ENCODE peak calls at places on chromosomes 3 and 15, in ten cellular contexts. One of them, this sample, is unnamed.
A peak's percentile ranks its signal among the peaks of the same experiment; 100 is the strongest.

GRCh38 chr3:60746043-60746638 is 505.1 kb downstream of the FHIT start:
- DNase-seq in neural progenitor cell: no peak
- DNase-seq in right lobe of liver: no peak
- DNase-seq in lower leg skin: no peak
- DNase-seq in cardiac muscle cell: no peak
- DNase-seq in AG09309: no peak
- DNase-seq in GM23338: no peak
- DNase-seq in breast epithelium: no peak
- DNase-seq in IMR-90: no peak
- DNase-seq in foreskin fibroblast: no peak
- DNase-seq in this sample: no peak

GRCh38 chr15:89105147-89105546 is 16.9 kb downstream of the ABHD2 start:
- DNase-seq in neural progenitor cell: no peak
- DNase-seq in right lobe of liver: no peak
- DNase-seq in lower leg skin: no peak
- DNase-seq in cardiac muscle cell: peak; percentile 95
- DNase-seq in AG09309: peak; percentile 91
- DNase-seq in GM23338: no peak
- DNase-seq in breast epithelium: no peak
- DNase-seq in IMR-90: peak; percentile 99
- DNase-seq in foreskin fibroblast: peak; percentile 96
- DNase-seq in this sample: no peak

GRCh38 chr15:51097553-51098330 is 3.0 kb upstream of the TNFAIP8L3 start:
- DNase-seq in neural progenitor cell: no peak
- DNase-seq in right lobe of liver: no peak
- DNase-seq in lower leg skin: no peak
- DNase-seq in cardiac muscle cell: peak; percentile 61
- DNase-seq in AG09309: no peak
- DNase-seq in GM23338: no peak
- DNase-seq in breast epithelium: no peak
- DNase-seq in IMR-90: peak; percentile 63
- DNase-seq in foreskin fibroblast: peak; percentile 72
- DNase-seq in this sample: no peak

GRCh38 chr15:100154338-100154737 is 187.4 kb downstream of the ADAMTS17 start:
- DNase-seq in neural progenitor cell: no peak
- DNase-seq in right lobe of liver: no peak
- DNase-seq in lower leg skin: peak; percentile 36
- DNase-seq in cardiac muscle cell: no peak
- DNase-seq in AG09309: no peak
- DNase-seq in GM23338: no peak
- DNase-seq in breast epithelium: no peak
- DNase-seq in IMR-90: no peak
- DNase-seq in foreskin fibroblast: no peak
- DNase-seq in this sample: no peak

GRCh38 chr3:148146947-148147346 is 550.8 kb upstream of the AGTR1 start:
- DNase-seq in neural progenitor cell: no peak
- DNase-seq in right lobe of liver: no peak
- DNase-seq in lower leg skin: no peak
- DNase-seq in cardiac muscle cell: peak; percentile 83
- DNase-seq in AG09309: peak; percentile 55
- DNase-seq in GM23338: no peak
- DNase-seq in breast epithelium: no peak
- DNase-seq in IMR-90: peak; percentile 53
- DNase-seq in foreskin fibroblast: peak; percentile 85
- DNase-seq in this sample: no peak

GRCh38 chr3:42702066-42702951 is at the start of gene HHATL:
- DNase-seq in neural progenitor cell: no peak
- DNase-seq in right lobe of liver: no peak
- DNase-seq in lower leg skin: peak; percentile 86
- DNase-seq in cardiac muscle cell: no peak
- DNase-seq in AG09309: no peak
- DNase-seq in GM23338: no peak
- DNase-seq in breast epithelium: peak; percentile 41
- DNase-seq in IMR-90: no peak
- DNase-seq in foreskin fibroblast: no peak
- DNase-seq in this sample: no peak

GRCh38 chr3:116969646-116970045 is 260.1 kb downstream of the TUSC7 start:
- DNase-seq in neural progenitor cell: no peak
- DNase-seq in right lobe of liver: no peak
- DNase-seq in lower leg skin: no peak
- DNase-seq in cardiac muscle cell: no peak
- DNase-seq in AG09309: no peak
- DNase-seq in GM23338: no peak
- DNase-seq in breast epithelium: no peak
- DNase-seq in IMR-90: no peak
- DNase-seq in foreskin fibroblast: no peak
- DNase-seq in this sample: no peak

GRCh38 chr15:63211549-63211948 is 22.1 kb downstream of the RAB8B start:
- DNase-seq in neural progenitor cell: no peak
- DNase-seq in right lobe of liver: no peak
- DNase-seq in lower leg skin: no peak
- DNase-seq in cardiac muscle cell: no peak
- DNase-seq in AG09309: no peak
- DNase-seq in GM23338: no peak
- DNase-seq in breast epithelium: no peak
- DNase-seq in IMR-90: no peak
- DNase-seq in foreskin fibroblast: no peak
- DNase-seq in this sample: no peak

GRCh38 chr3:117756580-117756979 is 1047.0 kb downstream of the TUSC7 start:
- DNase-seq in neural progenitor cell: peak; percentile 29
- DNase-seq in right lobe of liver: no peak
- DNase-seq in lower leg skin: no peak
- DNase-seq in cardiac muscle cell: no peak
- DNase-seq in AG09309: no peak
- DNase-seq in GM23338: peak; percentile 33
- DNase-seq in breast epithelium: no peak
- DNase-seq in IMR-90: peak; percentile 15
- DNase-seq in foreskin fibroblast: peak; percentile 38
- DNase-seq in this sample: no peak

GRCh38 chr3:122058294-122058693 is 3.1 kb downstream of the CD86 start:
- DNase-seq in neural progenitor cell: no peak
- DNase-seq in right lobe of liver: no peak
- DNase-seq in lower leg skin: no peak
- DNase-seq in cardiac muscle cell: no peak
- DNase-seq in AG09309: no peak
- DNase-seq in GM23338: no peak
- DNase-seq in breast epithelium: no peak
- DNase-seq in IMR-90: no peak
- DNase-seq in foreskin fibroblast: no peak
- DNase-seq in this sample: no peak

GRCh38 chr3:33758278-33758677 is 40.2 kb upstream of the PDCD6IP start:
- DNase-seq in neural progenitor cell: no peak
- DNase-seq in right lobe of liver: no peak
- DNase-seq in lower leg skin: no peak
- DNase-seq in cardiac muscle cell: no peak
- DNase-seq in AG09309: no peak
- DNase-seq in GM23338: no peak
- DNase-seq in breast epithelium: no peak
- DNase-seq in IMR-90: no peak
- DNase-seq in foreskin fibroblast: no peak
- DNase-seq in this sample: no peak

GRCh38 chr15:20348900-20349773 is 192.5 kb downstream of the GOLGA6L6 start:
- DNase-seq in neural progenitor cell: no peak
- DNase-seq in right lobe of liver: no peak
- DNase-seq in lower leg skin: peak; percentile 85
- DNase-seq in cardiac muscle cell: no peak
- DNase-seq in AG09309: no peak
- DNase-seq in GM23338: no peak
- DNase-seq in breast epithelium: peak; percentile 53
- DNase-seq in IMR-90: no peak
- DNase-seq in foreskin fibroblast: no peak
- DNase-seq in this sample: no peak

GRCh38 chr15:93037341-93038063 is 51.5 kb downstream of the RGMA start:
- DNase-seq in neural progenitor cell: peak; percentile 46
- DNase-seq in right lobe of liver: no peak
- DNase-seq in lower leg skin: peak; percentile 87
- DNase-seq in cardiac muscle cell: peak; percentile 55
- DNase-seq in AG09309: no peak
- DNase-seq in GM23338: no peak
- DNase-seq in breast epithelium: peak; percentile 51
- DNase-seq in IMR-90: no peak
- DNase-seq in foreskin fibroblast: peak; percentile 74
- DNase-seq in this sample: peak; percentile 67

DNA sequence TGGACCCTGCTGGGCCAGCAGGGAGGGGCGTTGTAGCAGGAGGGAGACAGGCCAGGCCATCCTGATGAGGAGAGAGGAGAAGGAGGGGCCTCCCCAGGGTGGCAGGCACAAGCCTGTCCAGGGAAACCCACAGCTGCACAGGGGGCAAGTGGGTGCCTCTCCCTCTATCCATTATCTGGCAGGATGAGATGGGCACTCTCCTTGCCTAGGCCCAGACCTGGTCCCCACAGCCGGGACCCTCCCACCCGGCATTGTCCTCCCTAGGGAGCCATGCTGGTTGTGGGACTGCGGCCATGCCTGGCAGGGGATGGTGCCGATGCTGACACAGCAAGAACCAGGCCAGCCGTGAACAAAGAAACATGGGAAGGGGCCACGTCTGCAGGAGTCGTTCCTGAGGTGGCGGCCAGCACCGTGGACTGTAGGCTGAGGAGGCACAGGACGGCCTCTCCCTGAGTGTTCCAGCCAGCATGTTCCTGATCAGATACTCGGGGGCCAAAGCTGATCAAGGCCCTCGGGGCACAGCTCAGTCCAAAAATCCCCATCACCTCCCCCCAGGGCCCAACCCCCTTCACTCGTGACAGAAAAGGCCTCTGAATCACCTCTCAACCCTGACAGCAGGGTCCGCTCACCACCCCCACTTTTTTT is 19.2 kb upstream of the CYP11A1 start:
- DNase-seq in neural progenitor cell: no peak
- DNase-seq in right lobe of liver: no peak
- DNase-seq in lower leg skin: no peak
- DNase-seq in cardiac muscle cell: no peak
- DNase-seq in AG09309: no peak
- DNase-seq in GM23338: no peak
- DNase-seq in breast epithelium: no peak
- DNase-seq in IMR-90: no peak
- DNase-seq in foreskin fibroblast: no peak
- DNase-seq in this sample: no peak
- TF ChIP-seq CTCF in neural progenitor cell: no peak
- TF ChIP-seq CTCF in right lobe of liver: no peak
- TF ChIP-seq CTCF in lower leg skin: no peak
- TF ChIP-seq CTCF in cardiac muscle cell: no peak
- TF ChIP-seq CTCF in AG09309: no peak
- TF ChIP-seq CTCF in GM23338: no peak
- TF ChIP-seq CTCF in breast epithelium: no peak
- TF ChIP-seq CTCF in IMR-90: no peak
- TF ChIP-seq CTCF in foreskin fibroblast: no peak
- TF ChIP-seq CTCF in this sample: no peak

DNA sequence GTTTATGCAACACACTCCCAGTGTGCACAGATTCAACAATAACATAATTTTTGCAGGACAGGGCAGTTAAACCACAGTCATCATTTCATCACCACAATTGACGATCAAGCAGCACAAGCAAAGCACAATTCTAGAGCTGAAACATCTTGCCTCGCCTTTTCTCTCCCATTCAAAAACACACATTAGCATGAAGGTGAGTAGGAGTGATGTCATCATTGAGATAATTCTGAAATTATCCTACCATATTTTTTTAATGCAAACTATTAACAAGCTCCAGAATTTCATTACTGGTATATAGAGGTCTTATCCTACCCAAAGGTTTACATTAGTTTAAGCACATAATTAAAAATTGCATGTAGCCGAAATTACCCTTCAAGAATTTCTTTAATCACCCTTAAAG is 3.5 kb downstream of the IGDCC3 start:
- DNase-seq in neural progenitor cell: no peak
- DNase-seq in right lobe of liver: no peak
- DNase-seq in lower leg skin: no peak
- DNase-seq in cardiac muscle cell: no peak
- DNase-seq in AG09309: no peak
- DNase-seq in GM23338: no peak
- DNase-seq in breast epithelium: no peak
- DNase-seq in IMR-90: no peak
- DNase-seq in foreskin fibroblast: no peak
- DNase-seq in this sample: no peak
- H3K4me3 ChIP-seq in neural progenitor cell: no peak overlapping the region
- H3K4me3 ChIP-seq in right lobe of liver: no peak overlapping the region
- H3K4me3 ChIP-seq in lower leg skin: no peak overlapping the region
- H3K4me3 ChIP-seq in cardiac muscle cell: no peak overlapping the region
- H3K4me3 ChIP-seq in AG09309: no peak overlapping the region
- H3K4me3 ChIP-seq in GM23338: no peak overlapping the region
- H3K4me3 ChIP-seq in breast epithelium: no peak overlapping the region
- H3K4me3 ChIP-seq in IMR-90: no peak overlapping the region
- H3K4me3 ChIP-seq in foreskin fibroblast: no peak overlapping the region
- H3K4me3 ChIP-seq in this sample: no peak overlapping the region

DNA sequence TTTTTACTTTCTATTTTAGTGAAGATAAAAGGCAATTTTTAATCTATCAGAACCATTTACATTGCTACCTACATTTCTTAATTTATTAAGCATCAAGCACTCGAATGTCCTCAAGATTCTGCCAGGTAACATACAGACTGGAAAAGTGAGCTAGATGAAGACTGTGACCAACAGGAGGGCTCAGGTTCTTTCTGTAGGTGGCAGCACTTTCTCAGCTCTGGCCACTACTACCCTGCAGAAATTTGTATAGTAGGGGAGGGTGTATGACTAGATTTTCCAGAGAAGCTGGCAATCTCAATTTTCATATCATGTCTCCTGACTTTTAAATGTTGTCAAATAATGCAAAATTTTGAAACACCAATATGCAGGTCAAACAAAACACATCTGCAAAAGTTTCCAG is 165.0 kb upstream of the SUCLG2 start:
- DNase-seq in neural progenitor cell: peak; percentile 33
- DNase-seq in right lobe of liver: no peak
- DNase-seq in lower leg skin: no peak
- DNase-seq in cardiac muscle cell: no peak
- DNase-seq in AG09309: no peak
- DNase-seq in GM23338: peak; percentile 54
- DNase-seq in breast epithelium: no peak
- DNase-seq in IMR-90: no peak
- DNase-seq in foreskin fibroblast: no peak
- DNase-seq in this sample: no peak
- TF ChIP-seq CTCF in neural progenitor cell: peak; percentile 61
- TF ChIP-seq CTCF in right lobe of liver: peak; percentile 71
- TF ChIP-seq CTCF in lower leg skin: no peak
- TF ChIP-seq CTCF in cardiac muscle cell: no peak
- TF ChIP-seq CTCF in AG09309: no peak
- TF ChIP-seq CTCF in GM23338: peak; percentile 64
- TF ChIP-seq CTCF in breast epithelium: no peak
- TF ChIP-seq CTCF in IMR-90: no peak
- TF ChIP-seq CTCF in foreskin fibroblast: no peak
- TF ChIP-seq CTCF in this sample: no peak

GRCh38 chr15:29774900-29775299 is 47.4 kb downstream of the TJP1 start:
- DNase-seq in neural progenitor cell: no peak
- DNase-seq in right lobe of liver: no peak
- DNase-seq in lower leg skin: no peak
- DNase-seq in cardiac muscle cell: peak; percentile 57
- DNase-seq in AG09309: peak; percentile 61
- DNase-seq in GM23338: no peak
- DNase-seq in breast epithelium: no peak
- DNase-seq in IMR-90: peak; percentile 86
- DNase-seq in foreskin fibroblast: peak; percentile 76
- DNase-seq in this sample: no peak
- H3K4me3 ChIP-seq in neural progenitor cell: no peak overlapping the region
- H3K4me3 ChIP-seq in right lobe of liver: no peak overlapping the region
- H3K4me3 ChIP-seq in lower leg skin: no peak overlapping the region
- H3K4me3 ChIP-seq in cardiac muscle cell: no peak overlapping the region
- H3K4me3 ChIP-seq in AG09309: no peak overlapping the region
- H3K4me3 ChIP-seq in GM23338: no peak overlapping the region
- H3K4me3 ChIP-seq in breast epithelium: no peak overlapping the region
- H3K4me3 ChIP-seq in IMR-90: no peak overlapping the region
- H3K4me3 ChIP-seq in foreskin fibroblast: no peak overlapping the region
- H3K4me3 ChIP-seq in this sample: no peak overlapping the region

This sample was measured in tibial nerve.